ENCODE peak calls at places on chromosomes 11 and 22, in seven cellular contexts. S is AML-193; X is nucleus accumbens; I is AG08396; J is NCI-H2171 treated with DMSO at 0.1 percent for 48 hours; E is stimulated activated CD8-positive, alpha-beta memory T cell treated with anti-CD3 and anti-CD28 coated beads, Interleukin-4, amount 100 ng/mL, for 48 hours; V is Calu3. P is an unnamed sample.

GRCh38 chr11:70668204-70669202 is 270.2 kb downstream of the CTTN start:
- DNase-seq in E (no peak), J (no peak), V (no peak), X (no peak), I (peak; percentile 70), S (no peak), P (no peak)

GRCh38 chr22:35390933-35391332 is 9.0 kb upstream of the MCM5 start:
- DNase-seq in I (no peak), E (no peak), J (no peak), S (no peak), X (no peak), V (no peak), P (no peak)

GRCh38 chr22:32144875-32145274 is 14.2 kb downstream of the C22orf42 start:
- DNase-seq in S (peak; percentile 94), X (no peak), E (no peak), J (no peak), I (no peak), V (no peak), P (no peak)

GRCh38 chr11:119309953-119310681 is 6.8 kb downstream of the MCAM start:
- DNase-seq in I (no peak), J (no peak), V (no peak), X (no peak), E (no peak), S (no peak), P (no peak)

GRCh38 chr22:49453816-49454215 is 373.9 kb downstream of the BRD1 start:
- DNase-seq in V (no peak), E (no peak), S (no peak), X (no peak), J (no peak), I (no peak), P (no peak)

GRCh38 chr11:74937696-74938475 is 11.0 kb downstream of the XRRA1 start:
- DNase-seq in J (no peak), S (no peak), V (no peak), I (no peak), E (no peak), X (no peak), P (no peak)

GRCh38 chr22:22959147-22959827 is 71.7 kb downstream of the IGLL5 start:
- DNase-seq in V (peak; percentile 83), S (peak; percentile 31), X (peak; percentile 80), J (peak; percentile 87), E (peak; percentile 85), I (peak; percentile 44), P (peak; percentile 71)

GRCh38 chr11:117172678-117173421 is 5.7 kb upstream of the SIDT2 start:
- DNase-seq in V (no peak), E (no peak), X (no peak), J (no peak), S (no peak), I (no peak), P (no peak)

GRCh38 chr11:15863411-15863810 is 492.9 kb downstream of the SOX6 start:
- DNase-seq in J (no peak), E (no peak), S (no peak), X (no peak), V (no peak), I (no peak), P (no peak)

GRCh38 chr11:44774736-44775135 is 48.0 kb downstream of the TSPAN18 start:
- DNase-seq in E (no peak), J (no peak), V (no peak), I (no peak), X (no peak), S (no peak), P (no peak)

GRCh38 chr11:118605116-118605867 is 2.1 kb upstream of the PHLDB1 start:
- DNase-seq in E (peak; percentile 18), V (no peak), J (peak; percentile 28), X (no peak), I (peak; percentile 75), S (no peak), P (peak; percentile 57)

GRCh38 chr11:60056349-60056969 is at the start of gene MS4A3:
- DNase-seq in J (no peak), X (no peak), V (no peak), E (no peak), S (peak; percentile 98), I (no peak), P (no peak)

GRCh38 chr11:68855205-68855978 is 13.7 kb upstream of the CPT1A start:
- DNase-seq in V (peak; percentile 14), J (no peak), X (no peak), E (peak; percentile 33), S (peak; percentile 36), I (peak; percentile 63), P (peak; percentile 58)

GRCh38 chr11:9639985-9640384 is 23.9 kb upstream of the SWAP70 start:
- DNase-seq in V (peak; percentile 24), I (no peak), E (no peak), S (peak; percentile 95), J (no peak), X (no peak), P (no peak)

GRCh38 chr11:83459802-83460201 is 173.6 kb upstream of the CCDC90B start:
- DNase-seq in J (no peak), I (no peak), V (no peak), S (no peak), E (no peak), X (no peak), P (no peak)

GRCh38 chr11:68146010-68146540 is 24.9 kb upstream of the CHKA start:
- DNase-seq in I (no peak), S (peak; percentile 85), V (peak; percentile 96), E (no peak), X (peak; percentile 50), J (no peak), P (peak; percentile 98)

P was measured in colonic mucosa.